ENCODE peak calls at places on chromosome 16, in nine cellular contexts. V, T, B, F, A, Y, P, Q and D are unnamed samples.

GRCh38 chr16:56356276-56357241 is 68.8 kb downstream of the AMFR start:
- DNase-seq in V (peak; percentile 76), T (peak; percentile 84), B (peak; percentile 72), F (peak; percentile 60), A (peak; percentile 82), Y (peak; percentile 82), P (peak; percentile 85), Q (peak; percentile 94), D (peak; percentile 81)

GRCh38 chr16:26214694-26215093 is 522.9 kb downstream of the HS3ST4 start:
- DNase-seq in V (no peak), T (no peak), B (no peak), F (no peak), A (no peak), Y (no peak), P (no peak), Q (no peak), D (no peak)

GRCh38 chr16:52450241-52450640 is 96.7 kb downstream of the TOX3 start:
- DNase-seq in V (no peak), T (no peak), B (no peak), F (no peak), A (no peak), Y (no peak), P (no peak), Q (no peak), D (no peak)

GRCh38 chr16:27258241-27258734 is 10.3 kb downstream of the NSMCE1 start:
- DNase-seq in V (no peak), T (no peak), B (no peak), F (peak; percentile 73), A (no peak), Y (no peak), P (no peak), Q (no peak), D (no peak)

GRCh38 chr16:6672507-6672906 is 660.1 kb upstream of the RBFOX1 start:
- DNase-seq in V (no peak), T (no peak), B (no peak), F (no peak), A (no peak), Y (no peak), P (no peak), Q (no peak), D (no peak)

GRCh38 chr16:10575506-10576130 is 4.8 kb downstream of the EMP2 start:
- DNase-seq in V (no peak), T (no peak), B (no peak), F (no peak), A (no peak), Y (no peak), P (no peak), Q (no peak), D (no peak)

GRCh38 chr16:4659363-4660353 is 33.7 kb upstream of the NUDT16L1 start:
- DNase-seq in V (no peak), T (no peak), B (no peak), F (no peak), A (no peak), Y (no peak), P (no peak), Q (no peak), D (no peak)

GRCh38 chr16:7086842-7087616 is 245.6 kb upstream of the RBFOX1 start:
- DNase-seq in V (no peak), T (peak; percentile 53), B (no peak), F (no peak), A (peak; percentile 41), Y (no peak), P (peak; percentile 21), Q (no peak), D (no peak)

GRCh38 chr16:47617732-47618131 is 156.6 kb downstream of the PHKB start:
- DNase-seq in V (no peak), T (no peak), B (no peak), F (no peak), A (no peak), Y (no peak), P (no peak), Q (no peak), D (no peak)

GRCh38 chr16:22945361-22945760 is 131.4 kb downstream of the HS3ST2 start:
- DNase-seq in V (no peak), T (no peak), B (no peak), F (no peak), A (no peak), Y (no peak), P (no peak), Q (no peak), D (no peak)

GRCh38 chr16:27771201-27771910 is 221.4 kb downstream of the KATNIP start:
- DNase-seq in V (no peak), T (no peak), B (no peak), F (no peak), A (no peak), Y (no peak), P (no peak), Q (peak; percentile 44), D (no peak)

GRCh38 chr16:82062645-82063058 is 27.6 kb downstream of the HSD17B2 start:
- DNase-seq in V (no peak), T (no peak), B (no peak), F (no peak), A (no peak), Y (no peak), P (no peak), Q (no peak), D (no peak)

GRCh38 chr16:4373356-4373908 is 1.8 kb downstream of the VASN start:
- DNase-seq in V (no peak), T (no peak), B (no peak), F (no peak), A (no peak), Y (no peak), P (peak; percentile 56), Q (peak; percentile 70), D (no peak)

GRCh38 chr16:8855972-8856371 is 12.8 kb downstream of the CARHSP1 start:
- DNase-seq in V (no peak), T (no peak), B (no peak), F (no peak), A (no peak), Y (no peak), P (no peak), Q (peak; percentile 29), D (no peak)

GRCh38 chr16:87626905-87627304 is 24.6 kb downstream of the JPH3 start:
- DNase-seq in V (no peak), T (no peak), B (no peak), F (no peak), A (no peak), Y (no peak), P (no peak), Q (no peak), D (no peak)

GRCh38 chr16:62752837-62753236 is 716.6 kb upstream of the CDH8 start:
- DNase-seq in V (no peak), T (no peak), B (no peak), F (no peak), A (no peak), Y (no peak), P (no peak), Q (no peak), D (no peak)

DNA sequence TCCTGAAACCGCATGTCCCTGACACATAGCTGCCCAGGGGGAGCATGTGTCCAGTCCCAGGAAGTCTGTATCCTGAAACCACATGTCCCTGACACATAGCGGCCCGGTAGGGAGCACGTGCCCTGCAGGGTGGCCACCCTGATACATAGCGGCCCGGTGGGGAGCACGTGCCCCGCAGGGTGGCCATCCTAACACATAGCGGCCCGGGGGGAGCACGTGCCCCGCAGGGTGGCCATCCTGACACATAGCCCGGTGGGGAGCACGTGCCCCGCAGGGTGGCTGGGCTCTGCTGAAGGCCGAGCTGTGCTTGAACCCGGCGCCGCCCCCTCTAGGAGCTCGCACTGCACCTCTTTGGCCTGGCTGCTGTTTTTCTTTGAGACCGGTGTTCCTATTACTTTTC is 18.7 kb upstream of the RPL13 start:
- DNase-seq in V (no peak), T (no peak), B (no peak), F (no peak), A (no peak), Y (no peak), P (no peak), Q (no peak), D (no peak)
- H3K27ac ChIP-seq in V (no peak overlapping the region), T (no peak overlapping the region), B (no peak overlapping the region), F (no peak overlapping the region), A (no peak overlapping the region), Y (no peak overlapping the region), P (no peak overlapping the region), Q (no peak overlapping the region), D (no peak overlapping the region)

DNA sequence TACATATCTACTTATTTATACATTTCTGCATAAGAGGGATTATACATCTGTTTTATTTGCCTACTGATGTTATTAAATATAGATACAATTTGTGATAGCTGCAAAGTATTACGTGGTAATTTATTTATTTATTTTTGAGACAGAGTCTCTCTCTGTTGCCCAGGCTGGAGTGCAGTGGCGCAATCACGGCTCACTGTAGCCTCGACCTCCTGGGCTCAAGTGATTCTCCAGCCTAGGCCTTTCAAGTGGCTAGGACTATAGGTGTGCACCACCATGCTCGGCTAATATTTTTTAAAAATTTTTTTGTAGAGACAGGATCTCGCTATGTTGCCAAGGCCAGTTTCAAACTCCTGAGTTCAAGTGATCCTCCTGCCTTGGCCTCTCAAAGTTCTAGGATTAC is 35.5 kb downstream of the NFAT5 start:
- DNase-seq in V (no peak), T (no peak), B (no peak), F (no peak), A (no peak), Y (no peak), P (no peak), Q (no peak), D (no peak)
- H3K4me3 ChIP-seq in V (no peak overlapping the region), T (no peak overlapping the region), B (no peak overlapping the region), F (no peak overlapping the region), A (no peak overlapping the region), Y (no peak overlapping the region), P (no peak overlapping the region), Q (no peak overlapping the region), D (no peak overlapping the region)

GRCh38 chr16:84578538-84579126 is 39.2 kb downstream of the COTL1 start:
- DNase-seq in V (no peak), T (no peak), B (no peak), F (no peak), A (no peak), Y (no peak), P (no peak), Q (no peak), D (no peak)
- TF ChIP-seq POLR2A in V (no peak), T (no peak), B (no peak), F (no peak), A (no peak), Y (no peak), P (no peak), Q (no peak), D (no peak)

GRCh38 chr16:85575910-85576309 is 37.2 kb upstream of the GSE1 start:
- DNase-seq in V (no peak), T (no peak), B (no peak), F (no peak), A (no peak), Y (no peak), P (no peak), Q (no peak), D (no peak)

GRCh38 chr16:85573696-85574641 is 39.2 kb upstream of the GSE1 start:
- DNase-seq in V (no peak), T (peak; percentile 47), B (no peak), F (peak; percentile 43), A (no peak), Y (no peak), P (no peak), Q (no peak), D (no peak)

GRCh38 chr16:85573045-85573695 is 40.0 kb upstream of the GSE1 start:
- DNase-seq in V (no peak), T (no peak), B (no peak), F (no peak), A (no peak), Y (no peak), P (no peak), Q (no peak), D (no peak)

GRCh38 chr16:85576944-85577343 is 36.2 kb upstream of the GSE1 start:
- DNase-seq in V (no peak), T (no peak), B (no peak), F (no peak), A (no peak), Y (no peak), P (no peak), Q (no peak), D (no peak)

GRCh38 chr16:85574672-85575475 is 38.2 kb upstream of the GSE1 start:
- DNase-seq in V (no peak), T (no peak), B (no peak), F (no peak), A (no peak), Y (peak; percentile 53), P (no peak), Q (no peak), D (no peak)
- H3K27ac ChIP-seq in V (peak overlapping the region; percentile 83), T (no peak overlapping the region), B (no peak overlapping the region), F (peak overlapping the region; percentile 93), A (peak overlapping the region; percentile 69), Y (peak overlapping the region; percentile 77), P (no peak overlapping the region), Q (peak overlapping the region; percentile 58), D (peak overlapping the region; percentile 81)